ENCODE peak calls at places on chromosome 13, in four cellular contexts. K is left ventricle myocardium inferior, T is breast epithelium, G is prostate gland. E is an unnamed sample.

GRCh38 chr13:43846496-43846895 is 33.0 kb downstream of the CCDC122 start:
- DNase-seq in T (no peak), G (no peak), K (no peak), E (no peak)

GRCh38 chr13:61531383-61532065 is 115.9 kb upstream of the PCDH20 start:
- DNase-seq in K (no peak), G (no peak), T (no peak), E (no peak)

GRCh38 chr13:32752997-32753606 is 166.8 kb downstream of the PDS5B start:
- DNase-seq in T (no peak), G (no peak), K (no peak), E (no peak)

GRCh38 chr13:63864171-63864902 is 2448.7 kb upstream of the PCDH20 start:
- DNase-seq in G (no peak), T (no peak), K (no peak), E (no peak)

GRCh38 chr13:40582531-40582930 is 83.9 kb downstream of the FOXO1 start:
- DNase-seq in K (no peak), G (no peak), T (no peak), E (no peak)

GRCh38 chr13:46321494-46322225 is 65.4 kb downstream of the RUBCNL start:
- DNase-seq in T (no peak), G (peak), K (peak), E (no peak)

GRCh38 chr13:105962080-105962479 is 573.4 kb downstream of the EFNB2 start:
- DNase-seq in K (no peak), G (no peak), T (no peak), E (peak)

GRCh38 chr13:42794572-42795275 is 13.3 kb downstream of the FAM216B start:
- DNase-seq in K (no peak), G (no peak), T (no peak), E (no peak)

GRCh38 chr13:54449922-54450321 is 1421.3 kb downstream of the OLFM4 start:
- DNase-seq in G (no peak), K (no peak), T (no peak), E (peak)

GRCh38 chr13:34358811-34359513 is 541.0 kb downstream of the RFC3 start:
- DNase-seq in T (no peak), K (no peak), G (no peak), E (no peak)

GRCh38 chr13:38970380-38971051 is 20.1 kb downstream of the STOML3 start:
- DNase-seq in G (no peak), K (no peak), T (no peak), E (no peak)

GRCh38 chr13:47288546-47288945 is 391.7 kb upstream of the HTR2A start:
- DNase-seq in T (no peak), G (no peak), K (no peak), E (no peak)

GRCh38 chr13:63304497-63304896 is 1888.8 kb upstream of the PCDH20 start:
- DNase-seq in G (no peak), K (no peak), T (no peak), E (no peak)

GRCh38 chr13:41212881-41213280 is 18.5 kb upstream of the KBTBD7 start:
- DNase-seq in T (no peak), K (no peak), G (no peak), E (no peak)

GRCh38 chr13:108957369-108958012 is 328.1 kb downstream of the MYO16 start:
- DNase-seq in T (no peak), K (no peak), G (peak), E (no peak)

GRCh38 chr13:27619711-27620376 is 485 bp downstream of the LNX2 start:
- DNase-seq in K (peak), G (peak), T (peak), E (no peak)

GRCh38 chr13:43544011-43544410 is 242.8 kb downstream of the ENOX1 start:
- DNase-seq in G (no peak), T (no peak), K (no peak), E (no peak)

GRCh38 chr13:105579821-105580707 is 955.4 kb downstream of the EFNB2 start:
- DNase-seq in K (no peak), T (no peak), G (no peak), E (peak)

GRCh38 chr13:67135356-67135755 is 94.8 kb downstream of the PCDH9 start:
- DNase-seq in T (no peak), K (no peak), G (no peak), E (no peak)

GRCh38 chr13:85265296-85265695 is 533.9 kb downstream of the SLITRK6 start:
- DNase-seq in K (no peak), T (no peak), G (no peak), E (no peak)

GRCh38 chr13:67048084-67048792 is 181.9 kb downstream of the PCDH9 start:
- DNase-seq in K (no peak), G (no peak), T (no peak), E (no peak)

GRCh38 chr13:30791354-30791921 is 56.1 kb downstream of the ALOX5AP start:
- DNase-seq in K (peak), T (no peak), G (no peak), E (no peak)

GRCh38 chr13:27792393-27793218 is at the start of gene GSX1:
- DNase-seq in G (peak), K (peak), T (no peak), E (peak)

GRCh38 chr13:74040200-74040599 is 94.0 kb downstream of the KLF12 start:
- DNase-seq in G (no peak), K (peak), T (no peak), E (no peak)

GRCh38 chr13:109704771-109705628 is 81.4 kb downstream of the IRS2 start:
- DNase-seq in T (no peak), G (no peak), K (peak), E (no peak)

GRCh38 chr13:66558511-66558910 is 671.6 kb downstream of the PCDH9 start:
- DNase-seq in K (no peak), T (no peak), G (no peak), E (no peak)

GRCh38 chr13:109162248-109163051 is 533.0 kb downstream of the MYO16 start:
- DNase-seq in T (no peak), K (no peak), G (no peak), E (no peak)

GRCh38 chr13:57857945-57858344 is 226.4 kb downstream of the PCDH17 start:
- DNase-seq in K (no peak), G (no peak), T (no peak), E (no peak)

GRCh38 chr13:88704600-88705275 is 1033.6 kb downstream of the SLITRK5 start:
- DNase-seq in G (no peak), T (no peak), K (no peak), E (no peak)

GRCh38 chr13:80131204-80131603 is 209.7 kb downstream of the SPRY2 start:
- DNase-seq in G (no peak), K (peak), T (no peak), E (no peak)
- H3K4me3 ChIP-seq in G (no peak), K (peak), T (peak), E (no peak)

GRCh38 chr13:29266743-29267142 is 328.7 kb downstream of the SLC7A1 start:
- DNase-seq in G (no peak), K (no peak), T (no peak), E (no peak)
- TF ChIP-seq CTCF in G (no peak), K (no peak), T (no peak), E (no peak)

GRCh38 chr13:98977568-98978270 is at the start of gene DOCK9:
- DNase-seq in T (peak), K (peak), G (peak), E (no peak)

GRCh38 chr13:98974053-98974452 is 3.8 kb downstream of the DOCK9 start:
- DNase-seq in G (no peak), K (no peak), T (no peak), E (no peak)

GRCh38 chr13:98976941-98977340 is 923 bp downstream of the DOCK9 start:
- DNase-seq in G (no peak), T (no peak), K (no peak), E (no peak)

GRCh38 chr13:98976338-98976737 is 1.5 kb downstream of the DOCK9 start:
- DNase-seq in G (no peak), T (no peak), K (no peak), E (no peak)

DNA sequence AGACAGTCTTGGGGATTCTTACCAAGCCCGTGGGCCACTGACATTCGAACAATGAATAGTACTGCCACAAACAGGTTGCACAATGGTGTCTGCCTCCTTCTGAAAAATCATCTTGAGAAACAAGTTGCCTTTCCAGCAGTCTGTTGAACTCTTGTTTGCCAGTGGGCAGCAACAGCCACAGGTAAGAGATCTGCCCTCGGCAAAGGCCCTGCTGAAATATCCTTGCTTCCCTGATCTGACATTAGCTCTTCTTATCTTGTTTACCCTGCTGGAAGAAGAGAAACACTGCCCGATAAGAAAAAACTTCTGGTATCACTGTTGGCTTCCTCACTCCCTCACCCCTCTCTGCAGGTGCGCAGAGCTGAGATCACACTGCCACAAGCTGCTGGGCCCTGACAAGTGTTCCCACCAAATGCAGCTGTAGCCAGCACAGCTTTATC is 2.0 kb downstream of the DOCK9 start:
- DNase-seq in T (no peak), K (no peak), G (no peak), E (no peak)
- H3K4me3 ChIP-seq in T (peak), K (peak), G (peak), E (no peak)

GRCh38 chr13:98349731-98350305 is 172.7 kb upstream of the RNF113B start:
- DNase-seq in K (no peak), T (peak), G (no peak), E (no peak)
- TF ChIP-seq CTCF in K (peak), T (no peak), G (no peak), E (peak)

GRCh38 chr13:113172419-113172926 is 14.0 kb downstream of the PROZ start:
- DNase-seq in T (no peak), K (no peak), G (no peak), E (no peak)
- H3K4me3 ChIP-seq in T (no peak), K (no peak), G (no peak), E (no peak)

GRCh38 chr13:102295316-102296048 is 106.4 kb downstream of the FGF14 start:
- DNase-seq in G (no peak), K (no peak), T (no peak), E (no peak)
- TF ChIP-seq CTCF in G (no peak), K (no peak), T (no peak), E (no peak)

E was measured in LNCaP clone FGC.